ENCODE peak calls at places on chromosomes 1 and 21, in four cellular contexts. F, Q, Y and K are unnamed samples.

GRCh38 chr1:87894041-87894440 is 565.4 kb downstream of the LMO4 start:
- DNase-seq in Q (no peak), F (no peak), Y (no peak), K (no peak)

GRCh38 chr1:227944931-227945890 is 2.5 kb downstream of the WNT9A start:
- DNase-seq in F (no peak), Y (no peak), Q (no peak), K (peak)

GRCh38 chr1:34858901-34859441 is 578 bp downstream of the SMIM12 start:
- DNase-seq in Q (no peak), F (no peak), Y (peak), K (peak)

GRCh38 chr21:45855248-45855801 is 126.2 kb upstream of the COL6A1 start:
- DNase-seq in Y (no peak), F (no peak), Q (no peak), K (no peak)

GRCh38 chr1:17670587-17671313 is 84.4 kb upstream of the ACTL8 start:
- DNase-seq in Y (no peak), F (no peak), Q (no peak), K (no peak)

GRCh38 chr1:12617511-12617900 is 504 bp downstream of the DHRS3 start:
- DNase-seq in F (no peak), Q (no peak), Y (no peak), K (no peak)

GRCh38 chr21:38621132-38621531 is 122.9 kb upstream of the ERG start:
- DNase-seq in Y (no peak), Q (no peak), F (no peak), K (no peak)

GRCh38 chr1:154568165-154568815 is 712 bp downstream of the CHRNB2 start:
- DNase-seq in Y (no peak), Q (no peak), F (no peak), K (no peak)

GRCh38 chr1:80036690-80037432 is 1030.3 kb upstream of the ADGRL4 start:
- DNase-seq in F (no peak), Q (no peak), Y (no peak), K (no peak)

GRCh38 chr1:26862781-26863676 is at the start of gene SFN:
- DNase-seq in F (peak), Y (no peak), Q (no peak), K (no peak)
- TF ChIP-seq CTCF in F (peak), Y (peak), Q (no peak), K (no peak)

GRCh38 chr1:53198241-53198651 is 1.6 kb downstream of the CPT2 start:
- DNase-seq in Q (no peak), F (no peak), Y (peak), K (no peak)
- H3K4me3 ChIP-seq in Q (no peak), F (no peak), Y (no peak), K (no peak)

GRCh38 chr1:43936470-43937151 is 3.0 kb downstream of the ARTN start:
- DNase-seq in Y (no peak), F (peak), Q (no peak), K (no peak)
- TF ChIP-seq CTCF in Y (no peak), F (no peak), Q (no peak), K (no peak)

GRCh38 chr1:43366601-43367025 is 1.2 kb downstream of the ELOVL1 start:
- DNase-seq in Q (no peak), Y (no peak), F (no peak), K (peak)

GRCh38 chr1:43363935-43364525 is 3.8 kb downstream of the ELOVL1 start:
- DNase-seq in Y (no peak), Q (no peak), F (no peak), K (no peak)

GRCh38 chr1:43366179-43366578 is 1.6 kb downstream of the ELOVL1 start:
- DNase-seq in F (peak), Y (no peak), Q (no peak), K (no peak)

GRCh38 chr1:43367026-43367903 is 546 bp downstream of the ELOVL1 start:
- DNase-seq in F (peak), Y (no peak), Q (no peak), K (no peak)

GRCh38 chr1:43365678-43366077 is 2.1 kb downstream of the ELOVL1 start:
- DNase-seq in Q (no peak), F (no peak), Y (no peak), K (no peak)
- H3K4me3 ChIP-seq in Q (no peak), F (peak), Y (no peak), K (no peak)

GRCh38 chr21:42381347-42381984 is 14.4 kb downstream of the TMPRSS3 start:
- DNase-seq in F (no peak), Y (peak), Q (no peak), K (peak)
- TF ChIP-seq CTCF in F (peak), Y (peak), Q (peak), K (peak)

DNA sequence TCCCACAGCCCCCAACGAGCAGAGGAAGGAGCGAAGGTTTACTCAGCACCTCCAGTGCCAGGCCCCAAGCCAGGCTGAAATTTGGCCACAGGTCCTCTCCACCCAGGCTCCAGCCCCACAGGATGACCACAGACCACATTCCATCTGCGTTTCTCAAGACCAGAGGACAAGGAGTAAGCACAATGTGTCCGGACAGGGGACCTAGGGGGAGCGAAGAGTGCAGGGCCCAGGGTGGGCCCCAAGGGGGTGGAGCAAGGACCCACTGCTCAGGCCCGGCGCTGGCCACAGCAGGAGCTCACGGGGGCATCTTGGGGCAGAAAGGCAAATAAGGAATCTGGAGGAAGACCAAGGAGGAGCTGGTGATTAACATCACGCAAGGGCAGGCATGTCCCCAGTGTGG is 100.5 kb downstream of the NPHP4 start:
- DNase-seq in Q (no peak), F (no peak), Y (peak), K (no peak)
- H3K4me3 ChIP-seq in Q (no peak), F (no peak), Y (no peak), K (no peak)

DNA sequence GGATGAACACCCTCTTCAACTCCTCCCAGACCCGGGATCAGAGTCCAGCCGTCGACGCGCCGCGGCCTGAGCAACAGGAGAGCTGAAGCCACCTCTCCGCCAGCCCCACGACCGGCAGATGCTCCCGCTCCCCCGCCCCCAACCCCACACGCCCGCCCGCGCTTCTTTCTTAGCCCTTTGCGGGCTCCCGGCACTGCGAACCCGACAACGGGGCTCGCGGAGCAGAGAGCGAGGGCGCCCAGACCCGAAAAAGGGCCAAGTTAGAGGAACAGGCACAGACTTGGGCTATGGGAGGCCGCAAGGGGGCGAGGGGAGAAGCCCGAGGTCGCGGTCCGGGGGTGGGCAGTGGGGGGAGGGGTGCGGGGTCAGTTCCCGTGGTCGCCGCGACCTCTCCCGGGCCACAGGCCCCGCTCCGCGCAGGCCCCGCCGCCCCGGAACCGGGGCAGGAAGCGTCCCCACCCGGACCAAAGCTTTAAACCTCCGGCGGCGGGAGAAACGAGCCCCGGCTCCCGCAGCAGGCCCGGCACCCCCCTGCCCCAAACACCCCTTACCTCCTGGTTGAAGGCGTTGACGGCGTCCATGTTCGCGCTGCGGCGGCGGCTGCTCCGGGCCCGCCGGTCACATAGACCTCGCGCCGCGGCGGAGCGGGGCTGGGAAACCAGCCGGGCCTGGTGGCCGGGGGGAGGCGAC is 661 bp downstream of the SCAF4 start:
- DNase-seq in Q (no peak), F (peak), Y (peak), K (peak)
- TF ChIP-seq CTCF in Q (no peak), F (peak), Y (peak), K (no peak)

GRCh38 chr1:37477946-37478345 is 3.6 kb downstream of the ZC3H12A start:
- DNase-seq in Q (no peak), Y (no peak), F (no peak), K (no peak)
- H3K4me3 ChIP-seq in Q (peak), Y (peak), F (peak), K (no peak)

DNA sequence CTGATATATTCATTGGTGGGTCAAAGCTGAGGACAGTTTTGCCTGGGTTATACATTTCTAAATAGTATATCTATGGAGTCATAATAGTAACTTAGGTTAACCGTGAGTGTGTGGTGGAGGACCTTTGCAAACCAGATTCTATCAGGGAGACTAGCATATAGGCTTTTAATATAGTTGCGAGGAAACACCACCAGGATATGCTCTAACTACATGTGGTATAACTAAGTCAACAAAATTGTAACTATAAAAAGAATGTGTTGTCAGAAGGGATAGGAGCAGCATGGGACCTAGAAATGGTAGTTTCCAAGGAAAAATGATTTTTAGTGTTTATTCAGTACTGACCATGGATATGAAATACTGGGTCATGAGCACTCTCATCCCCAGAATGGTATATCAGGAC is 338.1 kb downstream of the TGFB2 start:
- DNase-seq in F (no peak), Y (no peak), Q (no peak), K (no peak)
- TF ChIP-seq CTCF in F (no peak), Y (no peak), Q (no peak), K (no peak)

DNA sequence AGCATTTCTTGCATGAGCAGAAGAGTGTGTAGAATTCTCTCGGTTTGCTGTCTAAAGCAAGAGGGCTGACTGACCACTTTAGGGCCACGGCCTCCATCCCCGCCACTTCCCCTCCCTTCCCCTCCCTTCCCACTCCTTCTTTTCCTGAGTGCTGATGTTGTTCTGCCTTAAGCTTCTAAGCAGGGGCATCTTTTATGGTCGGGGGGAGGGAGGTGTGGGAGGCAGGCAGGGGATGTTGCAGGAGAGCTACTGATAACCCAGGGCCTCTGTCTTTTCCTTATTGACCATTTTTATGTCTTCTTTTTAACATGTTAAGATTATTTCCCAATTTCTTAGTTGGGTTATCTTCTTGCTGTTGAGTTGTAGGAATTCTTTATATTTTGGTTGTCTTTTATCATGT is 15.1 kb downstream of the USP25 start:
- DNase-seq in F (no peak), Y (no peak), Q (no peak), K (no peak)
- H3K4me3 ChIP-seq in F (no peak), Y (no peak), Q (no peak), K (no peak)